ENCODE peak calls at places on chromosomes 5 and 9, in four cellular contexts. A, I, V and J are unnamed samples.

GRCh38 chr9:120885968-120886367 is 9.0 kb upstream of the PHF19 start:
- DNase-seq in V (no peak), I (no peak), A (no peak), J (no peak)

GRCh38 chr5:168244838-168245555 is 46.4 kb upstream of the WWC1 start:
- DNase-seq in A (no peak), V (no peak), I (no peak), J (no peak)

GRCh38 chr9:136831720-136832104 is 10.6 kb upstream of the AJM1 start:
- DNase-seq in V (no peak), I (no peak), A (no peak), J (no peak)

GRCh38 chr5:40755093-40755406 is 711 bp downstream of the TTC33 start:
- DNase-seq in V (peak), A (peak), I (peak), J (peak)

GRCh38 chr5:32110081-32110696 is 63.9 kb downstream of the GOLPH3 start:
- DNase-seq in I (no peak), A (no peak), V (no peak), J (no peak)

GRCh38 chr5:61257421-61257820 is 74.6 kb upstream of the ZSWIM6 start:
- DNase-seq in V (no peak), I (no peak), A (no peak), J (no peak)

GRCh38 chr5:17381926-17382325 is 116.1 kb upstream of the TAF11L2 start:
- DNase-seq in I (no peak), V (no peak), A (no peak), J (no peak)

GRCh38 chr5:24539625-24540024 is 105.2 kb downstream of the CDH10 start:
- DNase-seq in V (no peak), A (no peak), I (no peak), J (no peak)

GRCh38 chr9:129023036-129023907 is 4.9 kb downstream of the SH3GLB2 start:
- DNase-seq in I (no peak), A (peak), V (peak), J (peak)

GRCh38 chr5:73523861-73524260 is 25.6 kb downstream of the BTF3 start:
- DNase-seq in I (no peak), A (no peak), V (no peak), J (no peak)

GRCh38 chr5:98763001-98763630 is 10.3 kb upstream of the RGMB start:
- DNase-seq in V (peak), I (no peak), A (peak), J (peak)

GRCh38 chr5:61000887-61001286 is 55.9 kb downstream of the NDUFAF2 start:
- DNase-seq in V (no peak), I (no peak), A (no peak), J (no peak)

GRCh38 chr5:61587120-61587519 is 255.1 kb downstream of the ZSWIM6 start:
- DNase-seq in V (peak), A (no peak), I (no peak), J (peak)

GRCh38 chr5:154220625-154221024 is 30.1 kb downstream of the GALNT10 start:
- DNase-seq in A (no peak), V (peak), I (peak), J (peak)

GRCh38 chr5:10726179-10726912 is 34.7 kb downstream of the DAP start:
- DNase-seq in I (no peak), A (no peak), V (no peak), J (no peak)

GRCh38 chr5:10726913-10727517 is 34.0 kb downstream of the DAP start:
- DNase-seq in A (no peak), V (no peak), I (peak), J (no peak)

GRCh38 chr5:10723519-10723918 is 37.5 kb downstream of the DAP start:
- DNase-seq in V (no peak), A (no peak), I (no peak), J (no peak)

GRCh38 chr5:10725636-10726035 is 35.4 kb downstream of the DAP start:
- DNase-seq in I (no peak), A (no peak), V (no peak), J (no peak)

DNA sequence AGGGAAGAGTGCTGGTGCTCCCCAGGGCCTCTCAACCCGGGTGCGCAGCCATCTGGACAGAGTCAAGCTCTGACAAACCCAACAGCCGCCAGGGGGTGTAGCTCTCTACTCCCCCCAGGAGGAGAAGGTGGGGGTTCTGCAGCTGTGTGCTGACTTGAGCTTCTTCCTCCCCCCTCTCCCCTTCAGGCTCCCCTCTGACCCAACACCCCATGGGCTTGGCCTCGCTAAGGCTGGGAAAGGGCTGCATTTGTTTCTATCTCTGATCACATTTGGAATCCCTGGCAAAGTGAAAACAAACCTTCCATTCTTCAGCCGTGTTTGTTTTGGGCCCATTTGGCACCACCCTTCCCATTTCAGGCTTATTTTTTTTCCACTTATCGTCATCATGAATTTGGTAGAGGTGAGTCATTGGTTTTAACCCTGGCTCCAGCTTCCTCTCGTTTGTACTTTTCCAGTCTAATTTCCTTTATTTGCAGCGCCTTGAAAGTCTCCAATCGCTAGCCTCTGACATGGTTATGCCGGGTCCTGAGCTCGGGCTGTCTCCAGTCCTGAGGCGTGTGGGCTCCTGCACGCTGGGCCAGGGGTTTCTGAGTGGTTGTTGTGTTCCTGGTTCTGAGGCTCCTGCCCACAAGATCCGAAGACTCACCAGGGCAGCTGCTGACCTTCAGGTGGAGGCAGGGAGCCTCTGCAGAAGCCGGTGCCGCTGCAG is 36.1 kb downstream of the DAP start:
- DNase-seq in I (peak), A (peak), V (peak), J (peak)
- TF ChIP-seq CTCF in I (peak), A (peak), V (peak), J (peak)

DNA sequence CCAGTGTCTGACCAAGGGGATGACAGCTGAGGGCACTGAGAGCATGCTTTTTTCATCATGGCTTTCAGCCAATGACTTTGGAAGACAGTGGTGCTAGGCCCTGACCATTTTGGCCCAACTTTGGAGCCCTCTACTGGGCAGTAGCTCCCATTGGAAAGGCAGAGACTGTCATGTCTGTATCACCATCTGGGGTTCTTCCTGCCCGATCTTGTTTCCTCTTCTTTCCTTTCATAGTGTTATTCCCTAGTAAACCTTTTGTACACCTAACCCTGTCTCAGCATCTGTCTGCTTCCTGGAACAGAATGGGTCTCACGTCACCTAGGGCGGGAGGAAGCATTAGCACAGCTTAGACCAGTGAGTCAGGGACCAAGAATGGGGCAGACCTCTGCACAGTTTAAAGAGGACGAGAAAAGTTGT is 97.4 kb upstream of the MAST4 start:
- DNase-seq in I (no peak), A (no peak), V (peak), J (no peak)
- TF ChIP-seq CTCF in I (no peak), A (no peak), V (peak), J (no peak)

DNA sequence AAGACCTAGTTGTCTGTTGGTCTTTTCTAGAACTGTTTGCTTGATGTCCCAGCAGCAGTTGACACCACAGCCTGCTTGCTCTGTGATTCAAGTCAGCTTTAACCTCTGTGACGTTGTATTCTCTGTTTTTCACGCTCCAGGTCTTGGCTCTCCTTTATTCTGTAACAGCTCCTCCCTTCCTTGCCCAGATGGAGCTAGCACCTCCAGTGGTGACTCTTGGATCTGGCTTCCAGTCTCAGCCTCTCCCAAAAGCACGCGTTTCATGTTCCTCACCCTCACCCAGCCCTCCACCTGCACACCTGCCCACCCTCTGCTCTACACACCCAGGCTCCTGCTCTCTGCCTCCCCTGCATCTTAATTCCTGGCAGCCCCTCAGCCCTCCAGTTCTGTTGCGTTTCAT is 50.6 kb downstream of the DMRT1 start:
- DNase-seq in I (no peak), A (no peak), V (no peak), J (no peak)
- TF ChIP-seq CTCF in I (no peak), A (no peak), V (no peak), J (peak)

DNA sequence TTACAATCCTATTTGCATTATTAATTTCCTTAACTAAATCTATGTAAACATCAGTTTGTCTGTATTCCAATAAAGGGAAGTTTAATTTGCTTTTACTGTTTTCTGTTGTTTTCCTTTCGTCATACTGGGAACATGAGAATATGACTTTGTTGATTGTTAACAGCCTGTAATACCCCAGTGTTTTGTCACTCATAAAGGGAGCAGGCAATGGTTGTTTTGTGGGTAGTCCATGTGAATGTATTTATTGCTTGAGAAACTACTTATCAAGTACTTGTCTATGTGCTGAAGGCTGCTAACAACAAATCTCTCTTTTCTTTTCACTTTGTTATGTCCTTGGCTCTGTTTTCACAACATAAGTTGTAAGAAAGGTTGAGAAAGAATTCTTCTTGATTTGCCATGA is 1070.2 kb upstream of the ACO1 start:
- DNase-seq in V (no peak), A (no peak), I (no peak), J (no peak)
- TF ChIP-seq CTCF in V (no peak), A (no peak), I (no peak), J (no peak)

GRCh38 chr9:107020040-107020530 is 157.1 kb downstream of the ZNF462 start:
- DNase-seq in V (peak), I (no peak), A (peak), J (peak)

GRCh38 chr9:107029146-107029545 is 166.2 kb downstream of the ZNF462 start:
- DNase-seq in V (no peak), I (no peak), A (no peak), J (no peak)

GRCh38 chr9:107019216-107019615 is 156.2 kb downstream of the ZNF462 start:
- DNase-seq in A (no peak), I (no peak), V (peak), J (peak)

GRCh38 chr9:107024193-107024592 is 161.2 kb downstream of the ZNF462 start:
- DNase-seq in A (no peak), I (no peak), V (peak), J (no peak)
- TF ChIP-seq CTCF in A (no peak), I (no peak), V (no peak), J (no peak)

GRCh38 chr5:130715541-130715940 is 449.5 kb downstream of the HINT1 start:
- DNase-seq in A (no peak), I (no peak), V (peak), J (peak)

GRCh38 chr5:130724658-130725057 is 440.4 kb downstream of the HINT1 start:
- DNase-seq in V (no peak), I (no peak), A (no peak), J (no peak)

GRCh38 chr5:130720355-130720754 is 444.7 kb downstream of the HINT1 start:
- DNase-seq in I (peak), A (no peak), V (peak), J (peak)
- TF ChIP-seq CTCF in I (peak), A (peak), V (peak), J (peak)

GRCh38 chr5:59367791-59368394 is 525.6 kb downstream of the PDE4D start:
- DNase-seq in A (peak), V (peak), I (peak), J (peak)
- TF ChIP-seq CTCF in A (peak), V (peak), I (peak), J (peak)